ENCODE peak calls at places on chromosomes 3 and 15, in ten cellular contexts. One of them, this sample, is unnamed.

GRCh38 chr3:64518496-64518895 is 169.3 kb downstream of the ADAMTS9 start:
- DNase-seq in AG08396: no peak
- DNase-seq in breast epithelium: no peak
- DNase-seq in stimulated activated CD4-positive, alpha-beta T cell treated with anti-CD3 and anti-CD28 coated beads, Interleukin-12 subunit alpha, Interleukin-12 subunit beta, amount 100 ng/mL, for 48 hours: no peak
- DNase-seq in CD4-positive, alpha-beta T cell: no peak
- DNase-seq in ACHN: no peak
- DNase-seq in upper lobe of right lung: no peak
- DNase-seq in NCI-H1105 treated with DMSO at 0.1 percent for 48 hours: no peak
- DNase-seq in OCI-M1: no peak
- DNase-seq in MCF 10A: peak
- DNase-seq in this sample: no peak

GRCh38 chr3:8886556-8886955 is 76.7 kb downstream of the RAD18 start:
- DNase-seq in AG08396: no peak
- DNase-seq in breast epithelium: no peak
- DNase-seq in stimulated activated CD4-positive, alpha-beta T cell treated with anti-CD3 and anti-CD28 coated beads, Interleukin-12 subunit alpha, Interleukin-12 subunit beta, amount 100 ng/mL, for 48 hours: no peak
- DNase-seq in CD4-positive, alpha-beta T cell: no peak
- DNase-seq in ACHN: no peak
- DNase-seq in upper lobe of right lung: no peak
- DNase-seq in NCI-H1105 treated with DMSO at 0.1 percent for 48 hours: no peak
- DNase-seq in OCI-M1: no peak
- DNase-seq in MCF 10A: no peak
- DNase-seq in this sample: no peak

GRCh38 chr3:119175869-119176756 is 2.7 kb downstream of the UPK1B start:
- DNase-seq in AG08396: peak
- DNase-seq in breast epithelium: no peak
- DNase-seq in stimulated activated CD4-positive, alpha-beta T cell treated with anti-CD3 and anti-CD28 coated beads, Interleukin-12 subunit alpha, Interleukin-12 subunit beta, amount 100 ng/mL, for 48 hours: no peak
- DNase-seq in CD4-positive, alpha-beta T cell: no peak
- DNase-seq in ACHN: no peak
- DNase-seq in upper lobe of right lung: no peak
- DNase-seq in NCI-H1105 treated with DMSO at 0.1 percent for 48 hours: no peak
- DNase-seq in OCI-M1: no peak
- DNase-seq in MCF 10A: peak
- DNase-seq in this sample: no peak

GRCh38 chr3:16884084-16884747 is 539 bp upstream of the PLCL2 start:
- DNase-seq in AG08396: peak
- DNase-seq in breast epithelium: no peak
- DNase-seq in stimulated activated CD4-positive, alpha-beta T cell treated with anti-CD3 and anti-CD28 coated beads, Interleukin-12 subunit alpha, Interleukin-12 subunit beta, amount 100 ng/mL, for 48 hours: no peak
- DNase-seq in CD4-positive, alpha-beta T cell: peak
- DNase-seq in ACHN: peak
- DNase-seq in upper lobe of right lung: peak
- DNase-seq in NCI-H1105 treated with DMSO at 0.1 percent for 48 hours: no peak
- DNase-seq in OCI-M1: peak
- DNase-seq in MCF 10A: no peak
- DNase-seq in this sample: no peak

GRCh38 chr3:30770387-30770786 is 124.1 kb downstream of the GADL1 start:
- DNase-seq in AG08396: peak
- DNase-seq in breast epithelium: peak
- DNase-seq in stimulated activated CD4-positive, alpha-beta T cell treated with anti-CD3 and anti-CD28 coated beads, Interleukin-12 subunit alpha, Interleukin-12 subunit beta, amount 100 ng/mL, for 48 hours: no peak
- DNase-seq in CD4-positive, alpha-beta T cell: no peak
- DNase-seq in ACHN: peak
- DNase-seq in upper lobe of right lung: no peak
- DNase-seq in NCI-H1105 treated with DMSO at 0.1 percent for 48 hours: no peak
- DNase-seq in OCI-M1: no peak
- DNase-seq in MCF 10A: peak
- DNase-seq in this sample: no peak

GRCh38 chr15:90084876-90085423 is 17.3 kb downstream of the IDH2 start:
- DNase-seq in AG08396: no peak
- DNase-seq in breast epithelium: no peak
- DNase-seq in stimulated activated CD4-positive, alpha-beta T cell treated with anti-CD3 and anti-CD28 coated beads, Interleukin-12 subunit alpha, Interleukin-12 subunit beta, amount 100 ng/mL, for 48 hours: no peak
- DNase-seq in CD4-positive, alpha-beta T cell: no peak
- DNase-seq in ACHN: no peak
- DNase-seq in upper lobe of right lung: no peak
- DNase-seq in NCI-H1105 treated with DMSO at 0.1 percent for 48 hours: no peak
- DNase-seq in OCI-M1: no peak
- DNase-seq in MCF 10A: no peak
- DNase-seq in this sample: no peak

GRCh38 chr3:195031574-195032003 is 239.4 kb downstream of the XXYLT1 start:
- DNase-seq in AG08396: no peak
- DNase-seq in breast epithelium: no peak
- DNase-seq in stimulated activated CD4-positive, alpha-beta T cell treated with anti-CD3 and anti-CD28 coated beads, Interleukin-12 subunit alpha, Interleukin-12 subunit beta, amount 100 ng/mL, for 48 hours: no peak
- DNase-seq in CD4-positive, alpha-beta T cell: no peak
- DNase-seq in ACHN: no peak
- DNase-seq in upper lobe of right lung: peak
- DNase-seq in NCI-H1105 treated with DMSO at 0.1 percent for 48 hours: no peak
- DNase-seq in OCI-M1: peak
- DNase-seq in MCF 10A: no peak
- DNase-seq in this sample: no peak

GRCh38 chr3:73661262-73661661 is 36.5 kb upstream of the PDZRN3 start:
- DNase-seq in AG08396: peak
- DNase-seq in breast epithelium: no peak
- DNase-seq in stimulated activated CD4-positive, alpha-beta T cell treated with anti-CD3 and anti-CD28 coated beads, Interleukin-12 subunit alpha, Interleukin-12 subunit beta, amount 100 ng/mL, for 48 hours: no peak
- DNase-seq in CD4-positive, alpha-beta T cell: no peak
- DNase-seq in ACHN: no peak
- DNase-seq in upper lobe of right lung: no peak
- DNase-seq in NCI-H1105 treated with DMSO at 0.1 percent for 48 hours: no peak
- DNase-seq in OCI-M1: no peak
- DNase-seq in MCF 10A: peak
- DNase-seq in this sample: no peak

GRCh38 chr3:10277115-10277625 is 15.6 kb downstream of the GHRL start:
- DNase-seq in AG08396: no peak
- DNase-seq in breast epithelium: no peak
- DNase-seq in stimulated activated CD4-positive, alpha-beta T cell treated with anti-CD3 and anti-CD28 coated beads, Interleukin-12 subunit alpha, Interleukin-12 subunit beta, amount 100 ng/mL, for 48 hours: no peak
- DNase-seq in CD4-positive, alpha-beta T cell: no peak
- DNase-seq in ACHN: no peak
- DNase-seq in upper lobe of right lung: no peak
- DNase-seq in NCI-H1105 treated with DMSO at 0.1 percent for 48 hours: no peak
- DNase-seq in OCI-M1: no peak
- DNase-seq in MCF 10A: no peak
- DNase-seq in this sample: no peak

GRCh38 chr15:50257924-50258323 is 7.6 kb downstream of the HDC start:
- DNase-seq in AG08396: no peak
- DNase-seq in breast epithelium: no peak
- DNase-seq in stimulated activated CD4-positive, alpha-beta T cell treated with anti-CD3 and anti-CD28 coated beads, Interleukin-12 subunit alpha, Interleukin-12 subunit beta, amount 100 ng/mL, for 48 hours: no peak
- DNase-seq in CD4-positive, alpha-beta T cell: no peak
- DNase-seq in ACHN: no peak
- DNase-seq in upper lobe of right lung: no peak
- DNase-seq in NCI-H1105 treated with DMSO at 0.1 percent for 48 hours: no peak
- DNase-seq in OCI-M1: peak
- DNase-seq in MCF 10A: peak
- DNase-seq in this sample: no peak

GRCh38 chr3:49397470-49397869 is 14.3 kb downstream of the RHOA start:
- DNase-seq in AG08396: no peak
- DNase-seq in breast epithelium: no peak
- DNase-seq in stimulated activated CD4-positive, alpha-beta T cell treated with anti-CD3 and anti-CD28 coated beads, Interleukin-12 subunit alpha, Interleukin-12 subunit beta, amount 100 ng/mL, for 48 hours: no peak
- DNase-seq in CD4-positive, alpha-beta T cell: no peak
- DNase-seq in ACHN: peak
- DNase-seq in upper lobe of right lung: no peak
- DNase-seq in NCI-H1105 treated with DMSO at 0.1 percent for 48 hours: no peak
- DNase-seq in OCI-M1: peak
- DNase-seq in MCF 10A: no peak
- DNase-seq in this sample: no peak

GRCh38 chr3:18119866-18120265 is 305.3 kb downstream of the SATB1 start:
- DNase-seq in AG08396: no peak
- DNase-seq in breast epithelium: no peak
- DNase-seq in stimulated activated CD4-positive, alpha-beta T cell treated with anti-CD3 and anti-CD28 coated beads, Interleukin-12 subunit alpha, Interleukin-12 subunit beta, amount 100 ng/mL, for 48 hours: no peak
- DNase-seq in CD4-positive, alpha-beta T cell: no peak
- DNase-seq in ACHN: no peak
- DNase-seq in upper lobe of right lung: no peak
- DNase-seq in NCI-H1105 treated with DMSO at 0.1 percent for 48 hours: no peak
- DNase-seq in OCI-M1: no peak
- DNase-seq in MCF 10A: no peak
- DNase-seq in this sample: no peak

GRCh38 chr3:57951106-57951882 is 56.9 kb upstream of the FLNB start:
- DNase-seq in AG08396: peak
- DNase-seq in breast epithelium: peak
- DNase-seq in stimulated activated CD4-positive, alpha-beta T cell treated with anti-CD3 and anti-CD28 coated beads, Interleukin-12 subunit alpha, Interleukin-12 subunit beta, amount 100 ng/mL, for 48 hours: no peak
- DNase-seq in CD4-positive, alpha-beta T cell: no peak
- DNase-seq in ACHN: peak
- DNase-seq in upper lobe of right lung: peak
- DNase-seq in NCI-H1105 treated with DMSO at 0.1 percent for 48 hours: no peak
- DNase-seq in OCI-M1: peak
- DNase-seq in MCF 10A: peak
- DNase-seq in this sample: no peak

GRCh38 chr15:68885070-68885469 is 45.3 kb upstream of the SPESP1 start:
- DNase-seq in AG08396: peak
- DNase-seq in breast epithelium: no peak
- DNase-seq in stimulated activated CD4-positive, alpha-beta T cell treated with anti-CD3 and anti-CD28 coated beads, Interleukin-12 subunit alpha, Interleukin-12 subunit beta, amount 100 ng/mL, for 48 hours: no peak
- DNase-seq in CD4-positive, alpha-beta T cell: no peak
- DNase-seq in ACHN: no peak
- DNase-seq in upper lobe of right lung: no peak
- DNase-seq in NCI-H1105 treated with DMSO at 0.1 percent for 48 hours: no peak
- DNase-seq in OCI-M1: no peak
- DNase-seq in MCF 10A: peak
- DNase-seq in this sample: no peak

GRCh38 chr15:99321477-99321876 is 70.2 kb downstream of the LRRC28 start:
- DNase-seq in AG08396: no peak
- DNase-seq in breast epithelium: no peak
- DNase-seq in stimulated activated CD4-positive, alpha-beta T cell treated with anti-CD3 and anti-CD28 coated beads, Interleukin-12 subunit alpha, Interleukin-12 subunit beta, amount 100 ng/mL, for 48 hours: no peak
- DNase-seq in CD4-positive, alpha-beta T cell: no peak
- DNase-seq in ACHN: no peak
- DNase-seq in upper lobe of right lung: no peak
- DNase-seq in NCI-H1105 treated with DMSO at 0.1 percent for 48 hours: no peak
- DNase-seq in OCI-M1: no peak
- DNase-seq in MCF 10A: no peak
- DNase-seq in this sample: no peak

GRCh38 chr15:94416829-94417228 is 185.5 kb downstream of the MCTP2 start:
- DNase-seq in AG08396: no peak
- DNase-seq in breast epithelium: no peak
- DNase-seq in stimulated activated CD4-positive, alpha-beta T cell treated with anti-CD3 and anti-CD28 coated beads, Interleukin-12 subunit alpha, Interleukin-12 subunit beta, amount 100 ng/mL, for 48 hours: no peak
- DNase-seq in CD4-positive, alpha-beta T cell: no peak
- DNase-seq in ACHN: no peak
- DNase-seq in upper lobe of right lung: no peak
- DNase-seq in NCI-H1105 treated with DMSO at 0.1 percent for 48 hours: peak
- DNase-seq in OCI-M1: no peak
- DNase-seq in MCF 10A: no peak
- DNase-seq in this sample: no peak

GRCh38 chr3:24185738-24186384 is 240.8 kb downstream of the NR1D2 start:
- DNase-seq in AG08396: peak
- DNase-seq in breast epithelium: no peak
- DNase-seq in stimulated activated CD4-positive, alpha-beta T cell treated with anti-CD3 and anti-CD28 coated beads, Interleukin-12 subunit alpha, Interleukin-12 subunit beta, amount 100 ng/mL, for 48 hours: peak
- DNase-seq in CD4-positive, alpha-beta T cell: no peak
- DNase-seq in ACHN: peak
- DNase-seq in upper lobe of right lung: no peak
- DNase-seq in NCI-H1105 treated with DMSO at 0.1 percent for 48 hours: peak
- DNase-seq in OCI-M1: peak
- DNase-seq in MCF 10A: peak
- DNase-seq in this sample: no peak

GRCh38 chr3:17221529-17221928 is 336.8 kb downstream of the PLCL2 start:
- DNase-seq in AG08396: no peak
- DNase-seq in breast epithelium: no peak
- DNase-seq in stimulated activated CD4-positive, alpha-beta T cell treated with anti-CD3 and anti-CD28 coated beads, Interleukin-12 subunit alpha, Interleukin-12 subunit beta, amount 100 ng/mL, for 48 hours: no peak
- DNase-seq in CD4-positive, alpha-beta T cell: no peak
- DNase-seq in ACHN: no peak
- DNase-seq in upper lobe of right lung: no peak
- DNase-seq in NCI-H1105 treated with DMSO at 0.1 percent for 48 hours: no peak
- DNase-seq in OCI-M1: no peak
- DNase-seq in MCF 10A: no peak
- DNase-seq in this sample: no peak

GRCh38 chr15:34796847-34797246 is 1.5 kb upstream of the ACTC1 start:
- DNase-seq in AG08396: no peak
- DNase-seq in breast epithelium: no peak
- DNase-seq in stimulated activated CD4-positive, alpha-beta T cell treated with anti-CD3 and anti-CD28 coated beads, Interleukin-12 subunit alpha, Interleukin-12 subunit beta, amount 100 ng/mL, for 48 hours: no peak
- DNase-seq in CD4-positive, alpha-beta T cell: no peak
- DNase-seq in ACHN: no peak
- DNase-seq in upper lobe of right lung: no peak
- DNase-seq in NCI-H1105 treated with DMSO at 0.1 percent for 48 hours: no peak
- DNase-seq in OCI-M1: no peak
- DNase-seq in MCF 10A: no peak
- DNase-seq in this sample: no peak

GRCh38 chr3:194584866-194585265 is 48.4 kb downstream of the TMEM44 start:
- DNase-seq in AG08396: no peak
- DNase-seq in breast epithelium: no peak
- DNase-seq in stimulated activated CD4-positive, alpha-beta T cell treated with anti-CD3 and anti-CD28 coated beads, Interleukin-12 subunit alpha, Interleukin-12 subunit beta, amount 100 ng/mL, for 48 hours: no peak
- DNase-seq in CD4-positive, alpha-beta T cell: no peak
- DNase-seq in ACHN: no peak
- DNase-seq in upper lobe of right lung: no peak
- DNase-seq in NCI-H1105 treated with DMSO at 0.1 percent for 48 hours: no peak
- DNase-seq in OCI-M1: no peak
- DNase-seq in MCF 10A: peak
- DNase-seq in this sample: no peak

GRCh38 chr15:69703495-69704187 is 251.0 kb downstream of the RPLP1 start:
- DNase-seq in AG08396: no peak
- DNase-seq in breast epithelium: no peak
- DNase-seq in stimulated activated CD4-positive, alpha-beta T cell treated with anti-CD3 and anti-CD28 coated beads, Interleukin-12 subunit alpha, Interleukin-12 subunit beta, amount 100 ng/mL, for 48 hours: no peak
- DNase-seq in CD4-positive, alpha-beta T cell: no peak
- DNase-seq in ACHN: no peak
- DNase-seq in upper lobe of right lung: no peak
- DNase-seq in NCI-H1105 treated with DMSO at 0.1 percent for 48 hours: no peak
- DNase-seq in OCI-M1: no peak
- DNase-seq in MCF 10A: no peak
- DNase-seq in this sample: no peak

GRCh38 chr3:187742351-187743171 is 2.7 kb downstream of the BCL6 start:
- DNase-seq in AG08396: no peak
- DNase-seq in breast epithelium: peak
- DNase-seq in stimulated activated CD4-positive, alpha-beta T cell treated with anti-CD3 and anti-CD28 coated beads, Interleukin-12 subunit alpha, Interleukin-12 subunit beta, amount 100 ng/mL, for 48 hours: peak
- DNase-seq in CD4-positive, alpha-beta T cell: no peak
- DNase-seq in ACHN: no peak
- DNase-seq in upper lobe of right lung: no peak
- DNase-seq in NCI-H1105 treated with DMSO at 0.1 percent for 48 hours: peak
- DNase-seq in OCI-M1: peak
- DNase-seq in MCF 10A: peak
- DNase-seq in this sample: peak

GRCh38 chr3:114902691-114903101 is 244.4 kb downstream of the ZBTB20 start:
- DNase-seq in AG08396: no peak
- DNase-seq in breast epithelium: no peak
- DNase-seq in stimulated activated CD4-positive, alpha-beta T cell treated with anti-CD3 and anti-CD28 coated beads, Interleukin-12 subunit alpha, Interleukin-12 subunit beta, amount 100 ng/mL, for 48 hours: no peak
- DNase-seq in CD4-positive, alpha-beta T cell: no peak
- DNase-seq in ACHN: peak
- DNase-seq in upper lobe of right lung: no peak
- DNase-seq in NCI-H1105 treated with DMSO at 0.1 percent for 48 hours: no peak
- DNase-seq in OCI-M1: peak
- DNase-seq in MCF 10A: no peak
- DNase-seq in this sample: peak

GRCh38 chr3:141368062-141368924 is at the start of gene ZBTB38:
- DNase-seq in AG08396: peak
- DNase-seq in breast epithelium: peak
- DNase-seq in stimulated activated CD4-positive, alpha-beta T cell treated with anti-CD3 and anti-CD28 coated beads, Interleukin-12 subunit alpha, Interleukin-12 subunit beta, amount 100 ng/mL, for 48 hours: no peak
- DNase-seq in CD4-positive, alpha-beta T cell: no peak
- DNase-seq in ACHN: peak
- DNase-seq in upper lobe of right lung: peak
- DNase-seq in NCI-H1105 treated with DMSO at 0.1 percent for 48 hours: no peak
- DNase-seq in OCI-M1: peak
- DNase-seq in MCF 10A: peak
- DNase-seq in this sample: no peak

GRCh38 chr3:159604151-159604581 is 384.5 kb upstream of the IL12A start:
- DNase-seq in AG08396: peak
- DNase-seq in breast epithelium: no peak
- DNase-seq in stimulated activated CD4-positive, alpha-beta T cell treated with anti-CD3 and anti-CD28 coated beads, Interleukin-12 subunit alpha, Interleukin-12 subunit beta, amount 100 ng/mL, for 48 hours: no peak
- DNase-seq in CD4-positive, alpha-beta T cell: no peak
- DNase-seq in ACHN: peak
- DNase-seq in upper lobe of right lung: no peak
- DNase-seq in NCI-H1105 treated with DMSO at 0.1 percent for 48 hours: no peak
- DNase-seq in OCI-M1: no peak
- DNase-seq in MCF 10A: peak
- DNase-seq in this sample: peak

GRCh38 chr15:93152264-93152884 is 63.4 kb upstream of the RGMA start:
- DNase-seq in AG08396: no peak
- DNase-seq in breast epithelium: no peak
- DNase-seq in stimulated activated CD4-positive, alpha-beta T cell treated with anti-CD3 and anti-CD28 coated beads, Interleukin-12 subunit alpha, Interleukin-12 subunit beta, amount 100 ng/mL, for 48 hours: no peak
- DNase-seq in CD4-positive, alpha-beta T cell: peak
- DNase-seq in ACHN: no peak
- DNase-seq in upper lobe of right lung: no peak
- DNase-seq in NCI-H1105 treated with DMSO at 0.1 percent for 48 hours: no peak
- DNase-seq in OCI-M1: no peak
- DNase-seq in MCF 10A: no peak
- DNase-seq in this sample: no peak

GRCh38 chr3:128794067-128794768 is 68.2 kb downstream of the RAB7A start:
- DNase-seq in AG08396: peak
- DNase-seq in breast epithelium: no peak
- DNase-seq in stimulated activated CD4-positive, alpha-beta T cell treated with anti-CD3 and anti-CD28 coated beads, Interleukin-12 subunit alpha, Interleukin-12 subunit beta, amount 100 ng/mL, for 48 hours: peak
- DNase-seq in CD4-positive, alpha-beta T cell: no peak
- DNase-seq in ACHN: peak
- DNase-seq in upper lobe of right lung: no peak
- DNase-seq in NCI-H1105 treated with DMSO at 0.1 percent for 48 hours: no peak
- DNase-seq in OCI-M1: peak
- DNase-seq in MCF 10A: peak
- DNase-seq in this sample: no peak

GRCh38 chr3:132084982-132085381 is 50.2 kb upstream of the CPNE4 start:
- DNase-seq in AG08396: no peak
- DNase-seq in breast epithelium: no peak
- DNase-seq in stimulated activated CD4-positive, alpha-beta T cell treated with anti-CD3 and anti-CD28 coated beads, Interleukin-12 subunit alpha, Interleukin-12 subunit beta, amount 100 ng/mL, for 48 hours: no peak
- DNase-seq in CD4-positive, alpha-beta T cell: no peak
- DNase-seq in ACHN: no peak
- DNase-seq in upper lobe of right lung: no peak
- DNase-seq in NCI-H1105 treated with DMSO at 0.1 percent for 48 hours: no peak
- DNase-seq in OCI-M1: no peak
- DNase-seq in MCF 10A: no peak
- DNase-seq in this sample: no peak

This sample was measured in DMS79 treated with DMSO at 0.1 percent for 48 hours.